ENCODE peak calls at places on chromosomes 7 and 10, in four cellular contexts. W, V, E and X are unnamed samples. For H3K79me2, the result is how much of the 10 kb centered on the place peaks cover.

GRCh38 chr7:123594813-123595241 is 6.8 kb upstream of the ASB15 start:
- DNase-seq in W (peak), V (peak), E (no peak), X (peak)

GRCh38 chr10:91614254-91614624 is 18.6 kb downstream of the PPP1R3C start:
- DNase-seq in E (no peak), W (no peak), V (no peak), X (no peak)

GRCh38 chr10:23294638-23295247 is 49.9 kb downstream of the C10orf67 start:
- DNase-seq in E (no peak), V (no peak), W (no peak), X (no peak)

GRCh38 chr7:106289848-106290247 is 5.1 kb upstream of the NAMPT start:
- DNase-seq in E (no peak), V (no peak), W (no peak), X (no peak)

GRCh38 chr7:134813668-134814067 is 34.2 kb downstream of the CALD1 start:
- DNase-seq in V (no peak), W (no peak), E (no peak), X (no peak)

GRCh38 chr7:110595694-110596093 is 495.2 kb upstream of the LRRN3 start:
- DNase-seq in W (no peak), V (no peak), E (no peak), X (no peak)

GRCh38 chr10:71085689-71086438 is 126.5 kb upstream of the UNC5B start:
- DNase-seq in V (peak), W (peak), E (no peak), X (peak)

GRCh38 chr7:128867842-128868623 is 5.4 kb downstream of the ATP6V1F start:
- DNase-seq in E (no peak), V (no peak), W (peak), X (peak)

GRCh38 chr10:69910566-69910965 is 108.9 kb downstream of the COL13A1 start:
- DNase-seq in W (no peak), V (no peak), E (no peak), X (no peak)

DNA sequence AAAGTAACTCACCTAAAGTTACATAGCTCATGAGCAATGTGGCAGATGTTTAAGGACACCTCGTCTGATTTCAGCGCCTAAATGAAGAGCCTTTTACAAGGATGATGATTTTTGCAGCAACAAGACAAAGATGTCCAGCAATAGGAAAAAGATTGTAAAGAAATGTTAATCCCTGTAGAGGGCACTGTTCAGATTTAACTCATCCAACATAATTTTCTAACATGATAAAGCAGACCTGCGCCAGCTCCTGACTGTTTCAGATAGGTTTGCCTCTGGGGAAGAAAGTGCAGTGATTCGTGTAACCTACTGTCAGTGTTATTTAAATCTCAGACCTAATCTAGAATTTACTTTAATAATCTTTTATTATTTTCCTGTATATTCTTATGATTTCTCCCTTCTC is 595.2 kb downstream of the AUTS2 start:
- DNase-seq in V (no peak), E (no peak), W (no peak), X (no peak)
- H3K23ac ChIP-seq in V (no peak), E (no peak), W (no peak), X (no peak)

DNA sequence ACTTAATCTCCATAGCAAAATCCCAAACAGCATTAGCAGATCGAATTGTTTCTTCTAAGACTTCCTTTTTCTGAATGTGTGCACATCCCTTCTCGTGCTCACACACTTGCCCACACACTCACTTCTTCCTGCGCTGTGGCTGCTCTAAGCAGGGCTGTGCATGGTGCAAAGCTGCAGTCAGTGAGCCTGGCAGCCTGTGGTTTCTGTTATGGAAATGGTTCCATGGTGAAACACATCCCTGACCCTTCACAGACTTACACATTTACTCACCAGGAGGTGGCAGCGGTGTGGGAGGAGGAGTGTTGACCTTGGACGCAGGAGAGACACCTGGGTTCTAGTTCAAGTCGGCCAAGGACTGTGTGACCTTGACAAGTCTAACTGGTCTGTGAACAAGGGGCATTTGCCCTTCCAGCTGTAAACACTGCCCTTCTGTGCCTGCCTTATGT is 24.9 kb downstream of the MTURN start:
- DNase-seq in V (no peak), E (no peak), W (peak), X (no peak)
- H3K9ac ChIP-seq in V (no peak), E (no peak), W (no peak), X (no peak)

GRCh38 chr10:103636996-103637395 is 143.5 kb downstream of the NEURL1 start:
- DNase-seq in E (no peak), V (no peak), W (no peak), X (no peak)
- H3K79me2 ChIP-seq in E (under half), V (under half), W (under half), X (under half)

GRCh38 chr7:102889836-102890235 is 23.0 kb upstream of the LRRC17 start:
- DNase-seq in W (no peak), V (no peak), E (no peak), X (no peak)
- H3K23ac ChIP-seq in W (no peak), V (no peak), E (no peak), X (no peak)

GRCh38 chr7:92641921-92642511 is 51.8 kb upstream of the FAM133B start:
- DNase-seq in E (no peak), V (no peak), W (no peak), X (no peak)
- H3K9ac ChIP-seq in E (no peak), V (no peak), W (no peak), X (no peak)

DNA sequence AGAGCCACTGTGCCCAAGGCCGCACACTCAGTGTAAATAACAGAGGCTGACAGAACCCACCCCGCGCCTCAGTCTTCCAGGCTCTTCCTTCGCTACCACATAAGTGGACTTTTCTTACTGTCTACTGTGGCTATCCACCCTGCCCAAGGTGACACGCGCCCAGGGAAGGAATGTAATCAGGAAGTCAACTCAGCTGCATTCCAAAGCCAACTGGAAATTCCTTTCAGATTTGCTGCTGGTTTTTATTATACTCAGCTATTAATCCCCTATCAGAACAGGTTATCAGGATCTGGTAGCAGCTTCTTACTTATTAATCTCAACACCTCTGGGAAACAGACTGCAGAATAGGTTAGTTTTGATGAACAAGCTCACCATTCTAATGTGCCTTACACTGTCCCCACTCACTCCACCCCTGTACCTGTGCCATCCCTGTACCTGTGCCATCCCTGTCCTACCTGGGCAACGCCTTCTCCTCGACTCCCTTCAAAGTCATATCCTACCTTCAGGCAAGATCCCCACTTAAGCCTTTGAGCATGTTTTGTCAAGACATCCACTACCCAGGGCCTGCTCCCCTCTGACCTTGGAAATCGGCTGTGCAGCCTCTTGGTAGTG is 90.7 kb downstream of the NHLRC2 start:
- DNase-seq in W (peak), E (no peak), V (no peak), X (no peak)
- H3K79me2 ChIP-seq in W (under half), E (under half), V (under half), X (under half)

GRCh38 chr10:122163182-122164027 is 107.7 kb upstream of the BTBD16 start:
- DNase-seq in E (no peak), V (peak), W (peak), X (peak)
- H3K23ac ChIP-seq in E (no peak), V (no peak), W (peak), X (no peak)